ENCODE peak calls at places on chromosomes 4 and X, in nine cellular contexts. W, Y, G, I, O, V, B, K and A are unnamed samples.

GRCh38 chr4:170398228-170398627 is 308.5 kb upstream of the AADAT start:
- DNase-seq in Y (no peak), O (no peak), I (no peak), B (no peak), V (no peak), W (no peak), G (no peak), K (no peak), A (peak)

GRCh38 chrX:124665878-124666425 is 319.6 kb downstream of the SH2D1A start:
- DNase-seq in K (no peak), W (no peak), B (no peak), Y (no peak), V (no peak), O (no peak), G (no peak), I (no peak), A (no peak)

GRCh38 chrX:14819766-14820165 is 53.1 kb downstream of the FANCB start:
- DNase-seq in Y (no peak), K (no peak), W (no peak), G (no peak), B (no peak), I (no peak), V (no peak), O (no peak), A (no peak)

GRCh38 chrX:124338733-124339514 is 6.5 kb downstream of the TEX13D start:
- DNase-seq in I (no peak), G (no peak), Y (no peak), K (no peak), W (no peak), O (no peak), V (peak), B (no peak), A (no peak)

GRCh38 chr4:27602172-27602571 is 741.5 kb downstream of the STIM2 start:
- DNase-seq in I (no peak), Y (no peak), W (no peak), K (no peak), G (no peak), V (no peak), B (no peak), O (no peak), A (no peak)

GRCh38 chr4:138030375-138030774 is 211.8 kb downstream of the SLC7A11 start:
- DNase-seq in O (no peak), Y (no peak), V (no peak), G (no peak), W (no peak), I (no peak), B (no peak), K (no peak), A (no peak)

GRCh38 chr4:8547108-8547911 is 32.9 kb upstream of the GPR78 start:
- DNase-seq in O (peak), G (no peak), I (no peak), Y (no peak), K (no peak), V (no peak), W (no peak), B (peak), A (peak)

GRCh38 chr4:98677799-98678198 is 19.4 kb upstream of the TSPAN5 start:
- DNase-seq in O (no peak), G (no peak), K (no peak), V (no peak), W (no peak), I (no peak), B (peak), Y (no peak), A (no peak)

GRCh38 chr4:148395771-148396170 is 46.4 kb downstream of the NR3C2 start:
- DNase-seq in Y (no peak), V (no peak), B (no peak), I (no peak), K (no peak), W (no peak), G (no peak), O (no peak), A (no peak)

GRCh38 chr4:189255636-189256035 is 685.0 kb upstream of the FRG1 start:
- DNase-seq in O (no peak), W (no peak), B (no peak), I (no peak), V (no peak), K (no peak), G (no peak), Y (no peak), A (no peak)

GRCh38 chr4:142129931-142130330 is 493.5 kb downstream of the IL15 start:
- DNase-seq in O (no peak), I (no peak), W (no peak), K (no peak), B (no peak), G (no peak), Y (no peak), V (no peak), A (no peak)

DNA sequence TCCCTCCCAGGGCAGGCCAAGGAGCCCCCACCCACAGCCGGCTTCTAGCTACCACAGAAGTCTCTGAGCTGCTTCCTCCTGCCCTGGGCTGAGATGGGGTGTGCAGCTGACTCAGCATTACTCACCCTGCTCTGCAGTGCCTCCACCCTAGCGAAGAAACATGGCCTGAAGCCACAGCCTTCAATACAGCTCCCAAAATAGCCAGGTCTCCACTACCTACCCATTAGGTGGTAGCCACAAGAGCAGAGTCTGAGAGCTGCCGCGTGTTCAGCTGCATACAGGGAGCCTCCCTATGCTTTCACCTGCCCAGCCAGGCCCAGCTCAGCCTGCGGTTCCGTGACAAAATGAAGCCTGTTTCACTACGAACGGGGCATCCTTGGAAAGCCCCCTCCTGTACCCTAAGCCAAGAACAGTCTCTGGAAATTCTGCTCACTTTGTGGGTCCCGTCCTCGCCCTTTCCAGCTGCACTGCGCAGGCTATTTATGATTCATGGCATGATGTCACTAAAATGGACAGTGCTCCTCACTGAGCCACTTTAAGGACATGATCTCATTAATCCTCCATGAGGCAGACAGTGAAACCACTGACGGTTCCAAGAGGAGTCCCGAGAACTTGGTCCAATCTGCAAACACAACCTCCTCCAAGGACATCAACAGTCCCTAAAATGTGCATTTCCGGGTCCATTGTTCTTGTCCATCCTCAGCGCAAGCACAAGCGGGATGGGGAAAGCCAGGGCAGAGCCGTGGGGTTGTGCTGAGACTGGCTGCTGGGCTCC is 20.2 kb downstream of the WDR1 start:
- DNase-seq in V (peak), Y (peak), W (no peak), I (no peak), B (peak), G (peak), O (peak), K (peak), A (peak)
- H3K4me3 ChIP-seq in V (no peak), Y (no peak), W (no peak), I (no peak), B (no peak), G (no peak), O (no peak), K (no peak), A (peak)

GRCh38 chrX:106484233-106484632 is 127.5 kb upstream of the RADX start:
- DNase-seq in O (no peak), V (no peak), B (no peak), W (no peak), I (no peak), G (no peak), Y (no peak), K (no peak), A (no peak)

GRCh38 chrX:106479920-106480319 is 131.9 kb upstream of the RADX start:
- DNase-seq in V (no peak), K (no peak), O (no peak), Y (no peak), G (no peak), B (no peak), W (no peak), I (no peak), A (no peak)

DNA sequence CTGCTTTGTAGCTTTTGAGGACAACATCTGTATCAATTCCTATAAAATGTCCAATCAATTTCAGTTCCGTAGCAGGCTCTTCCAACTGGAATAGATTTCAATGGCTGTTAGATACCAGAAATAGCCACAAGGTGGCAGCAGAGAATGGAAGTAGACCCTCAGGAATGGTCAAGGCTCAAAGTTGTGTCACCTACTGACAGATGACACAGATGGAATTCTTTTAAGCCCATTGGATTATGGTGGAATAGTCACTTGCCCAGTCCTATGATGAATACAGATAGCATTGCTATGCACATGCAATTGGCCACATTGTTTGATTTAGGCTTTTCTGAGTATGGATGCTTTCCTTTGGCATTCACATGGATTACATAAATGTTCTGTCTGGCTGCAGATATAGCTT is 130.4 kb upstream of the RADX start:
- DNase-seq in Y (peak), O (no peak), W (no peak), K (peak), B (peak), G (peak), V (no peak), I (peak), A (peak)
- TF ChIP-seq CTCF in Y (peak), O (peak), W (peak), K (peak), B (peak), G (peak), V (peak), I (peak), A (peak)

GRCh38 chr4:41124916-41125548 is 89.3 kb downstream of the APBB2 start:
- DNase-seq in Y (peak), I (no peak), G (no peak), K (peak), O (no peak), B (no peak), W (no peak), V (no peak), A (no peak)

GRCh38 chr4:41125558-41126311 is 88.6 kb downstream of the APBB2 start:
- DNase-seq in O (no peak), I (no peak), Y (peak), B (peak), G (no peak), V (no peak), W (no peak), K (no peak), A (no peak)

GRCh38 chr4:41132055-41132683 is 82.2 kb downstream of the APBB2 start:
- DNase-seq in G (no peak), Y (no peak), K (no peak), I (no peak), B (no peak), O (no peak), V (no peak), W (no peak), A (no peak)

GRCh38 chr4:41129936-41130440 is 84.4 kb downstream of the APBB2 start:
- DNase-seq in B (no peak), I (no peak), K (no peak), G (no peak), W (no peak), Y (no peak), V (no peak), O (no peak), A (no peak)

GRCh38 chr4:41129128-41129754 is 85.1 kb downstream of the APBB2 start:
- DNase-seq in V (no peak), B (no peak), G (no peak), I (no peak), Y (no peak), O (no peak), W (no peak), K (no peak), A (no peak)
- H3K4me3 ChIP-seq in V (no peak), B (no peak), G (no peak), I (no peak), Y (no peak), O (no peak), W (no peak), K (no peak), A (no peak)

DNA sequence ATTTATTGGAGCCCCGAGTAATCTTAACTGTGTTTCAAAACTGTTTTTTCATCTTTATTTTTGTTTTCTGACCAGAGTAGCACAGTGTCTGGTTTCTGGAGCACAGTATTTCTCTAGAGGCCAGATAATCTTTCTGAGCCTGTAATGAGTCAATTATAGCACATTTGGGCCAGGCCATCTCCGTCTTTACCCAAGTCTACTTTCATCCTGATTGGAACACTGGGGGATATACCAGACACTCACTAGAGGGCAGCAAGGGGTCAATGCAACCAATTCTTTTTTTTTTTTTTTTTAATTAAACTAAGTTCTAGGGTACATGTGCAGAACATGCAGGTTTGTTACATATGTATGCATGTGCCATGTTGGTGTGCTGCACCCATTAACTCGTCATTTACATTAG is 282.0 kb downstream of the ARHGAP24 start:
- DNase-seq in B (peak), G (no peak), V (no peak), K (no peak), O (no peak), Y (peak), I (peak), W (no peak), A (peak)
- TF ChIP-seq CTCF in B (peak), G (no peak), V (no peak), K (no peak), O (no peak), Y (peak), I (peak), W (no peak), A (peak)

GRCh38 chrX:1536712-1537030 is 314 bp downstream of the P2RY8 start:
- DNase-seq in O (no peak), V (no peak), K (no peak), I (no peak), B (no peak), Y (no peak), G (no peak), W (no peak), A (no peak)
- H3K4me3 ChIP-seq in O (no peak), V (peak), K (no peak), I (peak), B (no peak), Y (no peak), G (peak), W (peak), A (no peak)

GRCh38 chr4:12041828-12042227 is 613.1 kb upstream of the HS3ST1 start:
- DNase-seq in V (no peak), O (no peak), W (no peak), G (no peak), I (no peak), Y (no peak), K (no peak), B (no peak), A (no peak)

DNA sequence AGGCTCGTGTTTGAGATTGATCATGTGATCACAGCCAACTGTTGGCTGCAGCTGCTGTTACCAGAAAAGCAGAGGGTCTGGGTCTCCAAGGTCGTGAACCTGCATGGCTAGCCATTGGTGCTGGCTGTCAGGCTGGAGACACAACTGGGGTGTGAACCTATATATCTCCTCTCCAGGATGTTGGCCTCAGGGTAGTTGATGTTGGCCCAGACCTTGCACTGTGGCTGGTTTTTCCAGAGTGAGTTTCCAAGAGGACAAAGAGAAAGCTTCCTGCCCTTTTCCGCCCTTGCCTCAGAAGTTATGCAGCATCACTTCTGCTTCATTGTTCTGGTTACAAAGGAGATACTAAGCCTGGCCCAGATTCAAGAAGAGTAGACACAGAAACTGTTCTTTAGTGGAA is 607.8 kb upstream of the HS3ST1 start:
- DNase-seq in B (no peak), K (no peak), G (no peak), I (no peak), W (no peak), O (no peak), Y (no peak), V (no peak), A (no peak)
- TF ChIP-seq CTCF in B (no peak), K (no peak), G (no peak), I (no peak), W (no peak), O (no peak), Y (no peak), V (no peak), A (no peak)

GRCh38 chr4:181018472-181018871 is 1224.7 kb upstream of the TENM3 start:
- DNase-seq in B (no peak), W (no peak), K (no peak), I (no peak), Y (no peak), G (no peak), O (no peak), V (no peak), A (no peak)
- H3K4me3 ChIP-seq in B (no peak), W (no peak), K (no peak), I (no peak), Y (no peak), G (no peak), O (no peak), V (no peak), A (no peak)

DNA sequence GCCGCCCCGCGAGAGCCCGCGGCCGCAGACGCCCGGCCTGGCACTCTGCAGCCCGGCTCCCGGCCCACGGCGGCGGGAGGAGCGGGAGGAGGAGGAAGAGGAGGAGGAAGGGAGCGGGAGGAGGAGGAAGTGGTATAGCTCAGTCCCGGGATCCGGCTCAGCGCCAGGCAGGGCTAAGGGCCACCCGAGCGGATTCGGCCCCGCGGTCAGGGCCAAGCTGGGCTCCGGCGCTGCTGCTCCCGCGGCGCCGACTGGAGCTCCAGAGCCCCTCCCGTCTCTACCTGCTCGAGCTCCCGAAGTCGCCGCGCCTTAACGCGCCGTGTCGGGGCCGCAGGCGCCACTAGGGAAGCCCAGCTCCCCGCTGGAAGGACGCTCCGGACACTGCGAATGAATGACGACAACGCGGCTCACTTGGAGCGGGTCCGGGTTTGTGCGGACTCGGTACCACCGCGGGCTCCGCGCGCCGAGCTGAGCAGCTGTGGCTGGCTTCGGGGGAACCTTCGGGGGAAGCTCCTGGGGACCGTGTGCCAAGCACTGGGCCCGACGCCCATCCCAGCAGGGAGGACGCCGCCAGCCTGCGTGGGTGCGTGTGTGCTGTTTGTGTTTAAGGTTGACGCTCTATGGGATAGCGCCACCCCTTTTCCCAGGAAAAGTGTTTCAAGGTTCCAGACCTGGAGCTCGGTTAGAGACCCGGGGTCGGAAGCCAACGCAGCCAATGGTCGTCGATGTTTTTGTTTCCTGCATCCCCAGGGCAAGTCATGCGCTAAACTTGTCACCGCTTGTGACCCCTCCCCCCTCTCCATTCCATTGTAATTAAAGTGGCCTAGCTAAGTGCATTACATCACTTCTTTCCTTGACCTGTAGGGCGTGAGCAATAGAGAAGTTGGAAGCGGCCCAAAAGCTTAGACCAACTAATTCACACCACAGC is at the start of gene TBC1D9:
- DNase-seq in G (peak), W (peak), B (peak), Y (peak), K (peak), O (peak), V (no peak), I (peak), A (peak)
- TF ChIP-seq CTCF in G (peak), W (peak), B (no peak), Y (no peak), K (no peak), O (no peak), V (no peak), I (no peak), A (no peak)

DNA sequence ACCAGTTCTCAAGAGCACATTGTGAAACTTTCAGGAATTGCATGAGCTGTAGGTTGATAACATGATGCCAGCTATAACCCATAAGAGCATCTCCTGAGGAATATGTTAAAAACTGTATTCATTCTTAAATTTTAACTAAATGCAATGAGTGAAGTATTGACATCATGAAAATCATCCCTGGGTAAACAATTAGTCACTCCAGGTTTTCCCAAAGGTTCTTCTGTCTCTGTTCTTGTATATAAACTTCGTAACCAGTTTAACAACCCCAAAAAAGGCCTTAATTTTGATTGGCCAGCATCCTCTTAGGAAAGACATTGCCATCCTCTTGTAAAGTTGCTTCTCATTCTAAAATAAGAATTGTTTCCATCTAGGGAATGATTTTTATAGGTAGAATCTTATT is 80.4 kb downstream of the TET2 start:
- DNase-seq in B (no peak), K (no peak), G (no peak), I (no peak), V (no peak), Y (no peak), W (no peak), O (no peak), A (peak)
- H3K4me3 ChIP-seq in B (no peak), K (no peak), G (no peak), I (no peak), V (no peak), Y (no peak), W (no peak), O (no peak), A (no peak)

GRCh38 chrX:11770320-11770719 is 12.3 kb downstream of the MSL3 start:
- DNase-seq in I (peak), O (peak), K (no peak), B (peak), W (no peak), V (no peak), Y (peak), G (peak), A (peak)
- TF ChIP-seq CTCF in I (peak), O (peak), K (peak), B (peak), W (peak), V (peak), Y (peak), G (peak), A (peak)